ENCODE peak calls at places on chromosome 11, in eight cellular contexts. P is H54; Y is HuH-7.5; Q is activated CD8-positive, alpha-beta memory T cell treated with anti-CD3 and anti-CD28 coated beads for 48 hours; D is stimulated activated CD4-positive, alpha-beta T cell treated with anti-CD3 and anti-CD28 coated beads, Interleukin-2, amount 100 ng/mL, for 24 hours; G is astrocyte of the spinal cord; E is heart left ventricle; O is activated CD4-positive, alpha-beta T cell treated with anti-CD3 and anti-CD28 coated beads for 24 hours. V is an unnamed sample.

GRCh38 chr11:102761646-102762238 is 18.7 kb downstream of the MMP10 start:
- DNase-seq in P (no peak), Y (no peak), Q (no peak), D (no peak), G (peak), E (no peak), O (no peak), V (no peak)

GRCh38 chr11:23473782-23474181 is 613.5 kb upstream of the CCDC179 start:
- DNase-seq in P (no peak), Y (no peak), Q (no peak), D (no peak), G (peak), E (no peak), O (no peak), V (no peak)

GRCh38 chr11:109421981-109422590 is at the start of gene C11orf87:
- DNase-seq in P (no peak), Y (no peak), Q (no peak), D (no peak), G (peak), E (no peak), O (no peak), V (no peak)

GRCh38 chr11:125941606-125942275 is 4.1 kb upstream of the VSIG10L2 start:
- DNase-seq in P (peak), Y (peak), Q (no peak), D (peak), G (peak), E (peak), O (peak), V (peak)

GRCh38 chr11:60775420-60775961 is 9.6 kb upstream of the MS4A10 start:
- DNase-seq in P (peak), Y (peak), Q (peak), D (peak), G (peak), E (peak), O (peak), V (peak)

GRCh38 chr11:123561046-123561781 is 93.2 kb downstream of the SCN3B start:
- DNase-seq in P (no peak), Y (no peak), Q (no peak), D (no peak), G (peak), E (peak), O (no peak), V (peak)

GRCh38 chr11:119509969-119510401 is 87.0 kb upstream of the THY1 start:
- DNase-seq in P (peak), Y (no peak), Q (no peak), D (peak), G (peak), E (peak), O (no peak), V (peak)

GRCh38 chr11:66119348-66120133 is 49.5 kb downstream of the PACS1 start:
- DNase-seq in P (peak), Y (peak), Q (no peak), D (no peak), G (peak), E (peak), O (no peak), V (no peak)

GRCh38 chr11:8871283-8871775 is 39.7 kb upstream of the AKIP1 start:
- DNase-seq in P (peak), Y (peak), Q (no peak), D (no peak), G (peak), E (peak), O (no peak), V (peak)

GRCh38 chr11:35622070-35622469 is 3.8 kb downstream of the FJX1 start:
- DNase-seq in P (peak), Y (no peak), Q (no peak), D (no peak), G (peak), E (no peak), O (no peak), V (no peak)

GRCh38 chr11:19433791-19434190 is 193.0 kb upstream of the E2F8 start:
- DNase-seq in P (no peak), Y (no peak), Q (no peak), D (no peak), G (no peak), E (no peak), O (no peak), V (no peak)

GRCh38 chr11:15526859-15527450 is 412.2 kb downstream of the INSC start:
- DNase-seq in P (no peak), Y (no peak), Q (no peak), D (no peak), G (no peak), E (no peak), O (no peak), V (no peak)

GRCh38 chr11:74278721-74279148 is 32.7 kb downstream of the P4HA3 start:
- DNase-seq in P (peak), Y (no peak), Q (no peak), D (no peak), G (peak), E (peak), O (no peak), V (peak)

V was measured in ovary.